ENCODE peak calls at places on chromosome 12, in nine cellular contexts. Y, D, E, L, Q, O, B, H and F are unnamed samples.

GRCh38 chr12:49838973-49839633 is 3.8 kb downstream of the BCDIN3D start:
- DNase-seq in O (no peak), H (peak; percentile 74), D (no peak), Y (no peak), Q (peak; percentile 68), B (peak; percentile 67), E (peak; percentile 51), L (no peak), F (no peak)

GRCh38 chr12:47744005-47744651 is 14.6 kb downstream of the RAPGEF3 start:
- DNase-seq in B (no peak), Q (no peak), E (peak; percentile 90), H (no peak), Y (peak; percentile 44), O (no peak), D (peak; percentile 40), L (peak; percentile 26), F (no peak)

GRCh38 chr12:69469854-69470188 is 367 bp upstream of the FRS2 start:
- DNase-seq in B (no peak), E (no peak), H (no peak), O (no peak), Q (no peak), D (no peak), Y (no peak), L (no peak), F (no peak)

GRCh38 chr12:89709994-89710872 is 1.6 kb upstream of the ATP2B1 start:
- DNase-seq in Q (peak; percentile 67), Y (no peak), E (peak; percentile 81), D (no peak), O (peak; percentile 60), H (peak; percentile 16), B (no peak), L (no peak), F (no peak)

GRCh38 chr12:6373022-6373787 is 2.2 kb downstream of the SCNN1A start:
- DNase-seq in H (no peak), L (no peak), Q (no peak), O (peak; percentile 8), E (peak; percentile 97), D (no peak), B (no peak), Y (no peak), F (no peak)

GRCh38 chr12:6635375-6635855 is 344 bp downstream of the LPAR5 start:
- DNase-seq in Q (no peak), B (no peak), H (no peak), E (no peak), O (no peak), Y (peak; percentile 26), L (peak; percentile 25), D (no peak), F (peak; percentile 57)

GRCh38 chr12:112370156-112370555 is 12.1 kb downstream of the HECTD4 start:
- DNase-seq in E (no peak), Y (no peak), Q (peak; percentile 27), L (no peak), D (no peak), H (no peak), B (no peak), O (no peak), F (no peak)

GRCh38 chr12:102120886-102121285 is 903 bp downstream of the PARPBP start:
- DNase-seq in E (peak; percentile 68), B (peak; percentile 27), Q (peak; percentile 27), L (no peak), O (no peak), D (no peak), Y (no peak), H (peak; percentile 77), F (no peak)

GRCh38 chr12:26149963-26150362 is 25.1 kb upstream of the BHLHE41 start:
- DNase-seq in O (no peak), Q (no peak), B (no peak), D (no peak), L (no peak), H (no peak), E (no peak), Y (no peak), F (no peak)

GRCh38 chr12:114694436-114695304 is 10.7 kb upstream of the TBX3 start:
- DNase-seq in B (no peak), O (no peak), H (no peak), L (no peak), Y (no peak), Q (no peak), E (peak; percentile 30), D (no peak), F (no peak)

GRCh38 chr12:67410246-67410645 is 141.1 kb downstream of the CAND1 start:
- DNase-seq in O (no peak), Y (no peak), D (no peak), L (no peak), E (no peak), H (no peak), Q (no peak), B (no peak), F (no peak)

GRCh38 chr12:66584673-66585072 is 94.2 kb downstream of the GRIP1 start:
- DNase-seq in O (no peak), E (peak; percentile 4), H (peak; percentile 35), B (no peak), Q (no peak), D (no peak), L (no peak), Y (no peak), F (no peak)

GRCh38 chr12:48078901-48079300 is 27.0 kb downstream of the SENP1 start:
- DNase-seq in E (no peak), B (no peak), D (no peak), O (no peak), Y (no peak), L (no peak), H (no peak), Q (peak; percentile 69), F (no peak)

GRCh38 chr12:1796515-1797010 is 23.8 kb upstream of the LRTM2 start:
- DNase-seq in O (no peak), Q (peak; percentile 19), Y (peak; percentile 34), E (peak; percentile 44), D (peak; percentile 33), B (peak; percentile 11), H (no peak), L (peak; percentile 34), F (no peak)

GRCh38 chr12:49535921-49536525 is 2.8 kb upstream of the KCNH3 start:
- DNase-seq in H (no peak), Y (no peak), D (no peak), L (no peak), O (no peak), E (peak; percentile 40), B (no peak), Q (no peak), F (no peak)